ENCODE peak calls at places on chromosome 6, in seven cellular contexts. I is cardiac muscle cell, D is adrenal gland, L is testis, W is MM.1S, F is pancreas, Y is BE2C. E is an unnamed sample.

GRCh38 chr6:156065838-156066237 is 610.2 kb upstream of the NOX3 start:
- DNase-seq in I (no peak), L (no peak), Y (no peak), D (no peak), W (no peak), F (no peak), E (no peak)

GRCh38 chr6:132333639-132334516 is 67.4 kb downstream of the MOXD1 start:
- DNase-seq in D (peak; percentile 70), I (peak; percentile 57), L (no peak), Y (no peak), W (no peak), F (peak; percentile 52), E (no peak)

GRCh38 chr6:7542065-7542877 is 800 bp downstream of the DSP start:
- DNase-seq in Y (no peak), I (peak; percentile 65), W (no peak), D (peak; percentile 53), L (peak; percentile 22), F (peak; percentile 53), E (peak; percentile 66)

GRCh38 chr6:52505726-52506501 is 70.9 kb downstream of the TRAM2 start:
- DNase-seq in Y (no peak), L (peak; percentile 53), W (no peak), I (no peak), D (no peak), F (no peak), E (no peak)

GRCh38 chr6:128519931-128520435 is 416 bp downstream of the PTPRK start:
- DNase-seq in W (peak; percentile 42), Y (no peak), L (no peak), D (no peak), I (no peak), F (no peak), E (peak; percentile 70)

GRCh38 chr6:150813319-150813992 is 52.0 kb upstream of the MTHFD1L start:
- DNase-seq in D (no peak), F (no peak), L (no peak), Y (no peak), I (no peak), W (no peak), E (no peak)

GRCh38 chr6:5981274-5982026 is 25.3 kb downstream of the NRN1 start:
- DNase-seq in I (no peak), F (no peak), W (no peak), D (no peak), L (no peak), Y (no peak), E (no peak)

GRCh38 chr6:166726193-166726592 is 99.1 kb upstream of the RPS6KA2 start:
- DNase-seq in F (no peak), D (no peak), L (no peak), I (peak; percentile 48), W (no peak), Y (no peak), E (no peak)

GRCh38 chr6:33781105-33781975 is 7.6 kb downstream of the LEMD2 start:
- DNase-seq in F (no peak), Y (no peak), I (no peak), D (no peak), L (no peak), W (no peak), E (no peak)

GRCh38 chr6:133595076-133595868 is 293.6 kb upstream of the TCF21 start:
- DNase-seq in I (no peak), D (no peak), W (no peak), F (no peak), L (no peak), Y (no peak), E (no peak)
- H3K4me3 ChIP-seq in I (no peak overlapping the region), D (no peak overlapping the region), W (no peak overlapping the region), F (no peak overlapping the region), L (no peak overlapping the region), Y (no peak overlapping the region), E (no peak overlapping the region)

GRCh38 chr6:72876256-72876655 is 254.4 kb downstream of the KCNQ5 start:
- DNase-seq in F (no peak), Y (no peak), I (no peak), D (no peak), L (no peak), W (no peak), E (no peak)

GRCh38 chr6:72869621-72870020 is 247.8 kb downstream of the KCNQ5 start:
- DNase-seq in L (no peak), W (no peak), Y (no peak), I (no peak), F (no peak), D (no peak), E (no peak)

DNA sequence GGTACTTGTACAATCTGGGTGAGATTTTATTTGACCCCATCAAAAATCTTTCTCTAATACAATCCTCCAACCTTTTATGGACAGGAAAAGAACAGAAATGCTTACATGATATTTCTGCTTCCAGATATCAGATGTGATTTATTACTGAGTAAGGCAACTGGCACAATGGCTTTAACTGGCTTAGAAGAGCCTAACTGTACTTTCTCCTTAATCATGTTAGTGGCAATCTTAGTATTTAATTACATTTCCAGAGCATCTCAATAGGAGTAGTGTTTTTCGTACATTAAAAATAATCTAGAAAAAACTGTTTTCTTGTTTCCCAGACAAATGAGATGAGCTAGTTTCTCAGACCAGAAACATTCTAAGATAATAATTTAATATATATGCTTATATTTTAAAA is 251.6 kb downstream of the KCNQ5 start:
- DNase-seq in F (no peak), Y (no peak), W (no peak), D (no peak), I (no peak), L (no peak), E (no peak)
- H3K4me1 ChIP-seq in F (no peaks in the 10 kb centered on the region), Y (peaks cover 12% of the 10 kb centered on the region), W (no peaks in the 10 kb centered on the region), D (no peaks in the 10 kb centered on the region), I (no peaks in the 10 kb centered on the region), L (no peaks in the 10 kb centered on the region), E (no peaks in the 10 kb centered on the region)

GRCh38 chr6:142336183-142336582 is 34.4 kb downstream of the ADGRG6 start:
- DNase-seq in D (no peak), I (no peak), F (no peak), Y (no peak), L (no peak), W (no peak), E (no peak)
- H3K4me3 ChIP-seq in D (no peak overlapping the region), I (no peak overlapping the region), F (no peak overlapping the region), Y (no peak overlapping the region), L (no peak overlapping the region), W (no peak overlapping the region), E (no peak overlapping the region)

GRCh38 chr6:17485181-17485580 is 91.8 kb downstream of the CAP2 start:
- DNase-seq in F (no peak), I (no peak), D (no peak), L (no peak), Y (no peak), W (no peak), E (no peak)
- H3K4me1 ChIP-seq in F (no peaks in the 10 kb centered on the region), I (peaks cover 18% of the 10 kb centered on the region), D (no peaks in the 10 kb centered on the region), L (no peaks in the 10 kb centered on the region), Y (no peaks in the 10 kb centered on the region), W (no peaks in the 10 kb centered on the region), E (no peaks in the 10 kb centered on the region)

DNA sequence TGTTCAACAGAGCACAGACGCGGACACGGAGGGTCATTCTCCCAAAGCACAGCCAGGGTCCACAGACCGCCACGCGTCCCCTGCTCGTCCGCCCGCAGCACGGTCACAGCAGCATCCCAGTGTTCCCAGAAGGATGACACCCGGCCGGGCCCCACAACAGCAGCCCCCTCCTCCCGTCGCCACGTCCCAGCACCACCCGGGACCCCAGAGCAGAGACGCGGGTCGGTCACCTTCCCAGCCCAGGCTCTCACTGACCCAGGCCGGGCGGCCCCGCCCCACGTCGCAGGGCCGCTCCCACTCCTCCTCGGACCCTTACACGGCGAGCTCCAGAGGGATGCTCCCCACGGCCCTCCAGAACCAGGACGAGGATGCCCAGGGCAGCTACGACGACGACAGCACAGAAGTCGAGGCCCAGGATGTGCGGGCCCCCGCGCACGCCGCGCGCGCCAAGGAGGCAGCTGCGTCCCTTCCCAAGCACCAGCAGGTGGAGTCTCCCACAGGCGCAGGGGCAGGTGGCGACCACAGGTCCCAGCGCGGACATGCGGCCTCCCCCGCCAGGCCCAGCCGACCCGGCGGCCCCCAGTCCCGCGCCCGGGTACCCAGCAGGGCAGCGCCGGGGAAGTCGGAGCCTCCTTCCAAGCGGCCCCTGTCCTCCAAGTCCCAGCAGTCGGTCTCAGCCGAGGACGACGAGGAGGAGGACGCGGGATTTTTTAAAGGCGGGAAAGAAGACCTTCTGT is 64.3 kb downstream of the FNDC1 start:
- DNase-seq in Y (no peak), I (no peak), L (no peak), W (no peak), F (peak; percentile 75), D (no peak), E (no peak)
- H3K4me3 ChIP-seq in Y (no peak overlapping the region), I (no peak overlapping the region), L (no peak overlapping the region), W (no peak overlapping the region), F (peak overlapping the region; percentile 42), D (no peak overlapping the region), E (no peak overlapping the region)

GRCh38 chr6:15484115-15484514 is 178.7 kb downstream of the DTNBP1 start:
- DNase-seq in W (no peak), Y (no peak), I (no peak), F (no peak), D (no peak), L (no peak), E (no peak)

GRCh38 chr6:15480546-15480945 is 182.3 kb downstream of the DTNBP1 start:
- DNase-seq in L (no peak), Y (no peak), W (no peak), I (no peak), D (no peak), F (no peak), E (no peak)

GRCh38 chr6:15481414-15481813 is 181.4 kb downstream of the DTNBP1 start:
- DNase-seq in F (no peak), I (no peak), L (no peak), D (no peak), Y (no peak), W (no peak), E (no peak)

GRCh38 chr6:15481892-15482291 is 180.9 kb downstream of the DTNBP1 start:
- DNase-seq in F (no peak), Y (peak; percentile 36), D (no peak), W (peak; percentile 82), L (peak; percentile 11), I (no peak), E (no peak)

GRCh38 chr6:15483060-15483459 is 179.8 kb downstream of the DTNBP1 start:
- DNase-seq in I (no peak), F (no peak), D (no peak), Y (no peak), W (no peak), L (no peak), E (no peak)
- H3K4me1 ChIP-seq in I (peaks cover 25% of the 10 kb centered on the region), F (peaks cover 8% of the 10 kb centered on the region), D (no peaks in the 10 kb centered on the region), Y (peaks cover 20% of the 10 kb centered on the region), W (peaks cover 16% of the 10 kb centered on the region), L (no peaks in the 10 kb centered on the region), E (peaks cover 19% of the 10 kb centered on the region)

GRCh38 chr6:143528164-143528811 is 16.8 kb upstream of the FUCA2 start:
- DNase-seq in D (no peak), I (no peak), F (no peak), L (no peak), W (no peak), Y (no peak), E (no peak)
- H3K4me3 ChIP-seq in D (no peak overlapping the region), I (no peak overlapping the region), F (no peak overlapping the region), L (no peak overlapping the region), W (no peak overlapping the region), Y (no peak overlapping the region), E (no peak overlapping the region)

GRCh38 chr6:63899550-63899949 is 263.9 kb downstream of the PHF3 start:
- DNase-seq in I (no peak), F (no peak), Y (no peak), W (peak; percentile 60), L (no peak), D (no peak), E (no peak)
- H3K4me1 ChIP-seq in I (no peaks in the 10 kb centered on the region), F (no peaks in the 10 kb centered on the region), Y (peaks cover 5% of the 10 kb centered on the region), W (peaks cover 19% of the 10 kb centered on the region), L (no peaks in the 10 kb centered on the region), D (no peaks in the 10 kb centered on the region), E (no peaks in the 10 kb centered on the region)